ENCODE peak calls at places on chromosome 3, in seven cellular contexts. D, V, C, H, E, W and F are unnamed samples.

GRCh38 chr3:196639517-196640500 is at the start of gene NRROS:
- DNase-seq in V (no peak), D (peak), W (no peak), H (peak), C (peak), E (peak), F (peak)

GRCh38 chr3:138199847-138200246 is 12.7 kb downstream of the ARMC8 start:
- DNase-seq in V (no peak), H (no peak), E (no peak), D (no peak), W (no peak), C (no peak), F (no peak)

GRCh38 chr3:86984271-86984670 is 6.7 kb downstream of the VGLL3 start:
- DNase-seq in D (no peak), H (no peak), W (no peak), E (no peak), C (no peak), V (no peak), F (no peak)

GRCh38 chr3:125001557-125002413 is 54.0 kb downstream of the HEG1 start:
- DNase-seq in H (no peak), D (no peak), C (no peak), E (no peak), W (no peak), V (no peak), F (no peak)

GRCh38 chr3:134339331-134339730 is 34.9 kb downstream of the AMOTL2 start:
- DNase-seq in V (no peak), H (no peak), E (no peak), D (no peak), W (no peak), C (no peak), F (no peak)

GRCh38 chr3:147930417-147930816 is 521.3 kb downstream of the ZIC1 start:
- DNase-seq in V (peak), E (no peak), C (no peak), W (no peak), H (no peak), D (peak), F (no peak)

GRCh38 chr3:15875016-15875689 is 77.4 kb upstream of the ANKRD28 start:
- DNase-seq in C (no peak), E (no peak), H (no peak), D (peak), V (peak), W (peak), F (no peak)

GRCh38 chr3:100761951-100762350 is 52.7 kb downstream of the TFG start:
- DNase-seq in C (no peak), D (no peak), E (no peak), V (no peak), H (no peak), W (no peak), F (no peak)

GRCh38 chr3:18211116-18211515 is 214.0 kb downstream of the SATB1 start:
- DNase-seq in V (no peak), H (no peak), E (no peak), C (no peak), D (peak), W (no peak), F (no peak)

GRCh38 chr3:132605374-132605792 is 8.3 kb downstream of the ACKR4 start:
- DNase-seq in C (no peak), W (no peak), D (no peak), E (no peak), V (no peak), H (no peak), F (no peak)

GRCh38 chr3:16130066-16130465 is 44.4 kb upstream of the GALNT15 start:
- DNase-seq in W (peak), D (peak), E (peak), V (no peak), H (no peak), C (no peak), F (no peak)

GRCh38 chr3:169545606-169546005 is 117.9 kb downstream of the MECOM start:
- DNase-seq in E (no peak), C (no peak), W (no peak), V (peak), D (peak), H (no peak), F (no peak)

GRCh38 chr3:157033001-157033400 is 126.9 kb downstream of the CCNL1 start:
- DNase-seq in V (no peak), E (no peak), C (no peak), D (no peak), H (no peak), W (no peak), F (no peak)

GRCh38 chr3:125643127-125643526 is 47.8 kb upstream of the OSBPL11 start:
- DNase-seq in V (no peak), E (no peak), W (no peak), C (no peak), D (no peak), H (no peak), F (no peak)

GRCh38 chr3:52934626-52935530 is 37.5 kb upstream of the STIMATE start:
- DNase-seq in H (peak), W (peak), E (no peak), C (peak), D (peak), V (peak), F (peak)

GRCh38 chr3:24548278-24548677 is 53.6 kb upstream of the THRB start:
- DNase-seq in V (no peak), W (peak), D (peak), H (no peak), C (no peak), E (no peak), F (no peak)

GRCh38 chr3:127747751-127748521 is 74.4 kb downstream of the MGLL start:
- DNase-seq in W (peak), H (peak), E (peak), D (peak), C (peak), V (peak), F (peak)

GRCh38 chr3:81581966-81582599 is 179.4 kb downstream of the GBE1 start:
- DNase-seq in W (no peak), D (peak), V (peak), E (no peak), C (peak), H (peak), F (peak)

GRCh38 chr3:25354071-25354470 is 74.0 kb upstream of the RARB start:
- DNase-seq in V (no peak), E (no peak), C (no peak), H (no peak), W (peak), D (peak), F (no peak)

GRCh38 chr3:64501298-64501906 is 186.4 kb downstream of the ADAMTS9 start:
- DNase-seq in H (no peak), E (no peak), D (peak), C (no peak), V (no peak), W (no peak), F (no peak)

GRCh38 chr3:33915796-33916589 is 117.6 kb downstream of the PDCD6IP start:
- DNase-seq in D (peak), H (no peak), C (no peak), V (peak), W (no peak), E (no peak), F (no peak)

GRCh38 chr3:195905970-195906864 is 2.1 kb downstream of the TNK2 start:
- DNase-seq in H (no peak), C (peak), D (peak), E (no peak), V (no peak), W (no peak), F (peak)

GRCh38 chr3:3013299-3013698 is 96.9 kb downstream of the IL5RA start:
- DNase-seq in D (no peak), V (no peak), H (no peak), W (no peak), C (no peak), E (no peak), F (no peak)

GRCh38 chr3:131694351-131694750 is 191.6 kb upstream of the MRPL3 start:
- DNase-seq in H (no peak), V (no peak), E (no peak), W (no peak), D (no peak), C (no peak), F (no peak)

GRCh38 chr3:120429921-120430361 is 20.9 kb downstream of the FSTL1 start:
- DNase-seq in H (no peak), W (peak), C (no peak), V (no peak), D (peak), E (no peak), F (no peak)

GRCh38 chr3:63228677-63229076 is 49.4 kb upstream of the SYNPR start:
- DNase-seq in V (peak), E (no peak), C (peak), W (peak), D (peak), H (no peak), F (peak)

GRCh38 chr3:195540031-195540430 is 3.1 kb downstream of the PPP1R2 start:
- DNase-seq in E (no peak), H (no peak), D (no peak), V (no peak), W (no peak), C (no peak), F (no peak)

GRCh38 chr3:127196002-127196401 is 3.1 kb downstream of the PRR23E start:
- DNase-seq in W (no peak), D (no peak), V (no peak), C (no peak), H (no peak), E (no peak), F (no peak)

GRCh38 chr3:13292371-13292770 is 127.8 kb downstream of the NUP210 start:
- DNase-seq in C (no peak), D (no peak), E (no peak), V (no peak), W (no peak), H (no peak), F (no peak)

GRCh38 chr3:2937055-2937454 is 173.1 kb downstream of the IL5RA start:
- DNase-seq in V (no peak), C (no peak), H (no peak), D (no peak), W (no peak), E (no peak), F (no peak)

GRCh38 chr3:9500108-9501050 is 53.2 kb downstream of the LHFPL4 start:
- DNase-seq in W (peak), C (no peak), E (peak), H (peak), V (peak), D (peak), F (peak)

GRCh38 chr3:152104847-152105415 is 163.8 kb upstream of the MBNL1 start:
- DNase-seq in C (no peak), V (no peak), E (no peak), W (no peak), D (no peak), H (no peak), F (no peak)

GRCh38 chr3:15268033-15268631 is 62.1 kb downstream of the CAPN7 start:
- DNase-seq in E (peak), C (peak), H (peak), V (peak), W (peak), D (peak), F (peak)

GRCh38 chr3:44342191-44342790 is 3.7 kb downstream of the TCAIM start:
- DNase-seq in D (peak), E (no peak), V (no peak), C (no peak), H (no peak), W (peak), F (no peak)

GRCh38 chr3:12353796-12354505 is 65.1 kb downstream of the PPARG start:
- DNase-seq in V (no peak), H (no peak), C (no peak), W (peak), E (no peak), D (peak), F (no peak)